ENCODE peak calls at places on chromosomes 2 and 18, in four cellular contexts. R is H1, Y is A549, J is K562. M is an unnamed sample.

GRCh38 chr2:224572338-224572737 is 12.8 kb downstream of the CUL3 start:
- DNase-seq in R (no peak), Y (no peak), J (no peak), M (no peak)

GRCh38 chr2:197145471-197146056 is 165.0 kb downstream of the ANKRD44 start:
- DNase-seq in R (no peak), Y (no peak), J (no peak), M (no peak)

GRCh38 chr2:85584354-85584856 is at the start of gene VAMP5:
- DNase-seq in R (peak; percentile 64), Y (no peak), J (no peak), M (peak; percentile 79)

GRCh38 chr2:46615555-46616487 is 136.5 kb downstream of the TMEM247 start:
- DNase-seq in R (no peak), Y (peak; percentile 53), J (peak; percentile 53), M (peak; percentile 54)

GRCh38 chr2:225165052-225165451 is 122.8 kb upstream of the DOCK10 start:
- DNase-seq in R (no peak), Y (no peak), J (no peak), M (no peak)

GRCh38 chr18:63155169-63155852 is 164.3 kb downstream of the BCL2 start:
- DNase-seq in R (peak; percentile 95), Y (peak; percentile 46), J (peak; percentile 63), M (peak; percentile 35)

GRCh38 chr2:150689600-150689999 is 202.1 kb upstream of the RND3 start:
- DNase-seq in R (no peak), Y (no peak), J (no peak), M (no peak)

GRCh38 chr2:168336786-168337388 is 89.5 kb upstream of the STK39 start:
- DNase-seq in R (peak; percentile 67), Y (peak; percentile 55), J (peak; percentile 47), M (peak; percentile 69)

GRCh38 chr2:202307690-202308089 is 42.1 kb downstream of the NOP58 start:
- DNase-seq in R (peak; percentile 45), Y (peak; percentile 8), J (no peak), M (no peak)

GRCh38 chr2:121191191-121192170 is 93.5 kb downstream of the TFCP2L1 start:
- DNase-seq in R (no peak), Y (no peak), J (peak; percentile 15), M (no peak)

GRCh38 chr2:86224645-86225355 is 25.5 kb downstream of the MRPL35 start:
- DNase-seq in R (no peak), Y (no peak), J (no peak), M (no peak)

GRCh38 chr2:23508066-23508390 is 123.0 kb downstream of the KLHL29 start:
- DNase-seq in R (no peak), Y (no peak), J (no peak), M (no peak)

GRCh38 chr18:11040359-11040758 is 109.0 kb downstream of the PIEZO2 start:
- DNase-seq in R (no peak), Y (no peak), J (no peak), M (no peak)

GRCh38 chr2:111634050-111634784 is 249.8 kb downstream of the ANAPC1 start:
- DNase-seq in R (no peak), Y (no peak), J (no peak), M (no peak)

GRCh38 chr2:231696004-231696367 is 12.3 kb upstream of the PTMA start:
- DNase-seq in R (no peak), Y (no peak), J (no peak), M (no peak)

GRCh38 chr2:20609349-20609994 is 41.4 kb downstream of the HS1BP3 start:
- DNase-seq in R (no peak), Y (no peak), J (peak; percentile 44), M (peak; percentile 41)

GRCh38 chr2:72780483-72780882 is 45.4 kb downstream of the EXOC6B start:
- DNase-seq in R (no peak), Y (peak; percentile 25), J (no peak), M (peak; percentile 23)

GRCh38 chr2:183881978-183882377 is 716.4 kb upstream of the ZNF804A start:
- DNase-seq in R (no peak), Y (no peak), J (no peak), M (no peak)

GRCh38 chr2:159003555-159003954 is 35.1 kb downstream of the TANC1 start:
- DNase-seq in R (no peak), Y (no peak), J (peak; percentile 15), M (no peak)
- TF ChIP-seq RNF2 in R (no peak), Y (no peak), J (no peak), M (no peak)

DNA sequence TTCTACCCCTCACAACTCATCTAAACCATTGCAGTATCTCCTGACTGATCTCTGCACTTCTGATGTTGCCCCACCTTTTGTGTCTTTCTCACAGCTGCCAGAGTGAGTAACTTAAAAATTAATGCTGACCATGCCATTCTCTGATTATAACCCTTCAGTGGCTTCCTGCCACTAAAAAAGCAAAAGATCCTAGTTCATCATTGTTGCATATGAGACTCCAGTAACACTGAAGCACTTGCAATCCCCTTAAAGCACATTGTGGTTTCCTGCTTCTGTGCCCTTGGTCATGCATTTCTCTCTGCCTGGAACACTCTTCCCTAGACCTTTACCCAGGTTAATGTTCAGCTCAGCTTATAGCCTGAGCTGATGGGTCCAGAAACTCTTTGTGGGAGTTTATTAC is 95.1 kb upstream of the WDSUB1 start:
- DNase-seq in R (no peak), Y (no peak), J (no peak), M (peak; percentile 47)
- TF ChIP-seq RNF2 in R (no peak), Y (no peak), J (no peak), M (no peak)

GRCh38 chr2:237441605-237442004 is 27.6 kb upstream of the COL6A3 start:
- DNase-seq in R (no peak), Y (no peak), J (no peak), M (no peak)

GRCh38 chr2:237437566-237437965 is 23.6 kb upstream of the COL6A3 start:
- DNase-seq in R (no peak), Y (no peak), J (no peak), M (no peak)

GRCh38 chr2:237440819-237441281 is 26.9 kb upstream of the COL6A3 start:
- DNase-seq in R (no peak), Y (no peak), J (no peak), M (no peak)

GRCh38 chr2:237435844-237436590 is 22.1 kb upstream of the COL6A3 start:
- DNase-seq in R (no peak), Y (peak; percentile 23), J (no peak), M (no peak)

DNA sequence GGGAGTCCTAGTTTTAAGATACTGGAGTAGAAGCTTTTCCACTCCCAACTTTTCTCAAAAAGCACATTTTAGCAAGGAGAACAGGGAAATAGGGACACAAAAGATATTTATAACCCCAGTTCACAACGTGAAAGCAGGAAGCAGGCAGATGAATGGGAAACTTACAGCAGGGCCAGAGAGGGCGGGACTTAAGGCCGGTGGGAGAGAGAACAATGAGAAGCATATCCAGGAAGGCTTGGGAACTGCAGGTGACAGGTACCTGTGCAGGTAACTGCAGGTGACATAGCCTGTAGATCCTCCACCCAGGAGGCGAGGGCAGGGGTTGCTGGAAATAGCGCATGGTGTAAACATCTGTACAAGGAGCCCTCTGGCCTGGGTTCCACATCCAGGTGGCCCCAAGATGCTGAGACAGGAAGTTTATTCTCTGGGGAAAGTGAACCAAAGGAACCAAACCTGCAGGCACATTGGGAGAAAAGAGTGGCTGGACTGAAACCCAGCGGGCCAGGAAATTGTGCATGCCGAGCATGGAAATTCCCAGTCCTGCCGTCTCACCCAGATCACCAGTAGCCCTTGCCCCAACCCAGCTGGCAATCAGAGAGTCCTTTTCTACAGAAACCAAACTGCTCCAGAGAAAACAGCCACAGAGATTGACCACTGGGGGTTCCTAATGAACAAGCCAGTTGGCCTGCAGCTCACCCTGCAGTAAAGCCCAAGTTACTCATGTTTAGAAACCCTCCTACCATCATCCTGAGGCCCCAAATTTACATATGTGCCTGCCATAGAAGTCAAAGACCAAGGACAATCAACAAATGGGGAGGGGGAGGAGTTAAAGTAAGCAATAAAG is 24.3 kb upstream of the COL6A3 start:
- DNase-seq in R (peak; percentile 56), Y (no peak), J (no peak), M (no peak)
- TF ChIP-seq RNF2 in R (no peak), Y (no peak), J (no peak), M (no peak)

GRCh38 chr18:24876266-24876665 is 415.8 kb downstream of the HRH4 start:
- DNase-seq in R (no peak), Y (no peak), J (no peak), M (no peak)

GRCh38 chr18:24878289-24878688 is 417.9 kb downstream of the HRH4 start:
- DNase-seq in R (no peak), Y (peak; percentile 17), J (peak; percentile 28), M (peak; percentile 7)

GRCh38 chr18:24875761-24876160 is 415.3 kb downstream of the HRH4 start:
- DNase-seq in R (no peak), Y (no peak), J (no peak), M (no peak)

DNA sequence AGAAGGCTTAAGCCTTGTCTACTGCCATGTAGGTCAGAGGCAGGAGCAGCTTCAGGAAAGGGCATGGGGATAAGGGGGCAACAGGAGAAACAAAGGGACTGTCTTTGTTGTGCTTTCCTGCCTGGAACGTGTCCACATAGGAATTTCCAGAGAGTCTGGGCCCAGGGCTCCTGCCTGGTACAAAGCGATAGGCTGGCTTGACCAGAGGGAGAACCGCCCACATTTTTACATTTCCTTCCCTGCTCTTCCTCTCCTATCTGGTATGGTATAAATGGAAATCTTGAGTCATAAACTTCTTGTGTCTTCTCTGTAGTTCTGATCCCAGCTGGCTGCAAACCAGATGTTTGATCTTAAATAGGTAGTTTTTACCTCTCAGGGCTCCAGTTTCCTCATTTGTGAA is 414.8 kb downstream of the HRH4 start:
- DNase-seq in R (no peak), Y (no peak), J (no peak), M (no peak)
- TF ChIP-seq RNF2 in R (no peak), Y (no peak), J (no peak), M (no peak)

GRCh38 chr2:54411801-54412354 is 44.2 kb upstream of the SPTBN1 start:
- DNase-seq in R (no peak), Y (no peak), J (no peak), M (no peak)

GRCh38 chr2:54406031-54406430 is 50.1 kb upstream of the SPTBN1 start:
- DNase-seq in R (no peak), Y (no peak), J (no peak), M (no peak)

GRCh38 chr2:54404270-54404669 is 51.9 kb upstream of the SPTBN1 start:
- DNase-seq in R (no peak), Y (peak; percentile 6), J (no peak), M (no peak)

GRCh38 chr2:54407693-54408092 is 48.4 kb upstream of the SPTBN1 start:
- DNase-seq in R (no peak), Y (no peak), J (no peak), M (no peak)

DNA sequence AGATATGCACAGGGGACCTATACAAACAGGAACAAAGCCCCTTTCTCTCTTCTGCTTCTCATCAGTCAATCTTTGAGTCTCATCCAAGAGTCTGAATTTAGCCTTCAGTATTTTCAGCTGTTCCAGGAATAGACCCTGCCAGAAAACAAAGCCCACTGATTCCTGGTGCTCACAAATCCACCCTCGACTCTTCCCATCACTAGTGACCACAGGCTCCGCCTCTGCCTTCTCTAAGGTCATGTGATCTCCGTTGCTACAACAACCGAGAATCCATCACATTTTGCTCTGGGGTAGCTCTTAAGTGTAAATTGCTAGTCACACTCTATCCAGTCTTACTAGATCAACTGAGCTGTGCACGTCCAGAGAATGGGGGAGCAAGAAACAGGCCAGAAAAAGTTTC is 46.4 kb upstream of the SPTBN1 start:
- DNase-seq in R (no peak), Y (no peak), J (no peak), M (no peak)
- TF ChIP-seq RNF2 in R (no peak), Y (no peak), J (no peak), M (no peak)

M was measured in HepG2.